ENCODE peak calls at places on chromosomes 6 and 20, in nine cellular contexts. D, L, X, B, A, N, Q, F and U are unnamed samples.

GRCh38 chr20:50546729-50547314 is 36.6 kb downstream of the PTPN1 start:
- DNase-seq in D (no peak), L (no peak), X (no peak), B (no peak), A (no peak), N (peak; percentile 32), Q (no peak), F (peak; percentile 15), U (peak; percentile 32)

GRCh38 chr6:105192707-105193465 is 13.1 kb upstream of the POPDC3 start:
- DNase-seq in D (no peak), L (no peak), X (no peak), B (no peak), A (no peak), N (no peak), Q (no peak), F (no peak), U (peak; percentile 88)

GRCh38 chr6:156582509-156582992 is 194.6 kb upstream of the ARID1B start:
- DNase-seq in D (no peak), L (no peak), X (no peak), B (no peak), A (no peak), N (peak; percentile 43), Q (no peak), F (no peak), U (no peak)

GRCh38 chr6:157538163-157538562 is 157.2 kb downstream of the ZDHHC14 start:
- DNase-seq in D (no peak), L (no peak), X (no peak), B (no peak), A (no peak), N (no peak), Q (no peak), F (no peak), U (no peak)

GRCh38 chr20:25007491-25008305 is 15.1 kb upstream of the APMAP start:
- DNase-seq in D (no peak), L (no peak), X (no peak), B (no peak), A (peak; percentile 23), N (no peak), Q (no peak), F (no peak), U (no peak)

GRCh38 chr6:12137480-12137879 is 125.4 kb downstream of the HIVEP1 start:
- DNase-seq in D (no peak), L (no peak), X (peak; percentile 44), B (peak; percentile 56), A (peak; percentile 62), N (peak; percentile 23), Q (no peak), F (no peak), U (peak; percentile 86)

GRCh38 chr20:53738039-53738944 is 144.7 kb upstream of the ZNF217 start:
- DNase-seq in D (peak; percentile 34), L (no peak), X (peak; percentile 75), B (peak; percentile 94), A (peak; percentile 29), N (peak; percentile 47), Q (peak; percentile 93), F (no peak), U (peak; percentile 96)

GRCh38 chr20:43751167-43752050 is 24.6 kb upstream of the GTSF1L start:
- DNase-seq in D (no peak), L (no peak), X (no peak), B (no peak), A (no peak), N (peak; percentile 50), Q (no peak), F (peak; percentile 52), U (peak; percentile 90)

GRCh38 chr20:41424546-41424945 is 57.9 kb upstream of the EMILIN3 start:
- DNase-seq in D (no peak), L (no peak), X (no peak), B (no peak), A (no peak), N (no peak), Q (no peak), F (no peak), U (peak; percentile 39)

GRCh38 chr6:33427585-33428218 is 7.8 kb downstream of the SYNGAP1 start:
- DNase-seq in D (peak; percentile 80), L (peak; percentile 82), X (peak; percentile 79), B (peak; percentile 55), A (no peak), N (peak; percentile 71), Q (peak; percentile 45), F (peak; percentile 60), U (peak; percentile 72)

GRCh38 chr20:24693466-24694156 is 224.2 kb downstream of the SYNDIG1 start:
- DNase-seq in D (peak; percentile 8), L (no peak), X (no peak), B (no peak), A (no peak), N (no peak), Q (no peak), F (no peak), U (no peak)

GRCh38 chr20:31837896-31838397 is 7.5 kb downstream of the FOXS1 start:
- DNase-seq in D (no peak), L (no peak), X (no peak), B (no peak), A (no peak), N (no peak), Q (peak; percentile 53), F (no peak), U (peak; percentile 78)

GRCh38 chr6:136251394-136251793 is 1.3 kb upstream of the MTFR2 start:
- DNase-seq in D (no peak), L (no peak), X (no peak), B (no peak), A (no peak), N (no peak), Q (no peak), F (no peak), U (peak; percentile 13)
- H3K4me3 ChIP-seq in D (peak overlapping the region; percentile 77), L (no peak overlapping the region), X (no peak overlapping the region), B (no peak overlapping the region), A (no peak overlapping the region), N (no peak overlapping the region), Q (no peak overlapping the region), F (peak overlapping the region; percentile 96), U (peak overlapping the region; percentile 94)

GRCh38 chr6:158810149-158811095 is 8.7 kb downstream of the EZR start:
- DNase-seq in D (no peak), L (no peak), X (no peak), B (no peak), A (no peak), N (no peak), Q (no peak), F (no peak), U (no peak)
- H3K4me3 ChIP-seq in D (no peak overlapping the region), L (no peak overlapping the region), X (no peak overlapping the region), B (no peak overlapping the region), A (no peak overlapping the region), N (no peak overlapping the region), Q (no peak overlapping the region), F (peak overlapping the region; percentile 77), U (no peak overlapping the region)

GRCh38 chr20:35732644-35732982 is 9.4 kb downstream of the RBM39 start:
- DNase-seq in D (no peak), L (no peak), X (no peak), B (no peak), A (no peak), N (no peak), Q (no peak), F (no peak), U (no peak)
- H3K4me3 ChIP-seq in D (no peak overlapping the region), L (no peak overlapping the region), X (no peak overlapping the region), B (no peak overlapping the region), A (no peak overlapping the region), N (no peak overlapping the region), Q (no peak overlapping the region), F (peak overlapping the region; percentile 56), U (no peak overlapping the region)

GRCh38 chr6:73581293-73581692 is 60.5 kb upstream of the EEF1A1 start:
- DNase-seq in D (no peak), L (no peak), X (no peak), B (no peak), A (no peak), N (no peak), Q (no peak), F (no peak), U (no peak)

GRCh38 chr6:73580247-73581149 is 59.7 kb upstream of the EEF1A1 start:
- DNase-seq in D (peak; percentile 36), L (peak; percentile 76), X (peak; percentile 47), B (peak; percentile 61), A (peak; percentile 82), N (peak; percentile 76), Q (peak; percentile 99), F (peak; percentile 36), U (peak; percentile 99)

GRCh38 chr6:73586416-73586974 is 65.7 kb upstream of the EEF1A1 start:
- DNase-seq in D (no peak), L (no peak), X (no peak), B (no peak), A (no peak), N (no peak), Q (no peak), F (no peak), U (peak; percentile 59)

GRCh38 chr6:73579851-73580246 is 59.0 kb upstream of the EEF1A1 start:
- DNase-seq in D (no peak), L (no peak), X (no peak), B (no peak), A (no peak), N (no peak), Q (peak; percentile 95), F (no peak), U (peak; percentile 92)

DNA sequence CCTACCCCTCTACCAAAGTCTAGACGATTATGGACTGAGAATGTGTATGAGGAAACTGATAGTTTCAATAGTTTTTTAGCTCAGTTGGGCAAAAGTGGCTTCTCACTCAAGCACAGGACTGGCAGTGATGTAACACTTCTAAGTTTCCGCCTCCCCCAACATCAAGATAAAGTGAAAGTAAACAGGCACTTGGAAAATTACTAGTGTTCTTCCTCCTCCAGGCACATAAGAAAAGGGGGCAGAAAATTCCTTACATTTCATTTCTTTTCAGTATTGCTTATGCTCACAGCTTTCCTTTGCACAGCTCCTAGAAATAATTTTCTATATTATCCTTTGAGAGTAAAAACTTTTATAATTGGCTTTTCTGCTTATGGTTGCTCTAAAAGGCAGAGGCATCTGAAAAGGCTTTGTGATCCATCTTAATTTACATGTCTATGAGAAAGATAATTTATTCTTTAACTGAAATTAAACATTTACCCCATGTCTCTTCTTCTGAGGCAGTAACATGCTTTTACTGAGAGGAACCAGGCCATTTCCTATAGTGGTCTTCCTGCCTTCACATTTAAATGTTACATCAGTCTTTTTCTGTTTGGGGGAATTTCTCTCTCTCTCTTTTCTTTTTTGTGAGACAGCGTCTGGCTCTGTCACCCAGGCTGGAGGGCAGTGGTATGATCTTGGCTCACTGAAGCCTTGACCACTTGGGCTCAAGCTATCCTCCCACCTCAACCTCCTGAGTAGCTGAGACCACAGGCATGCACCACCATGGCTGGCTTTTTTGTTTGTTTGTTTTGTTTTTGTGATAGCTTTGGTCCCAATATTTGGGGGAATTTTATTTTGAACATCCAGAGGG is 65.0 kb upstream of the EEF1A1 start:
- DNase-seq in D (no peak), L (no peak), X (no peak), B (peak; percentile 73), A (no peak), N (peak; percentile 47), Q (peak; percentile 87), F (peak; percentile 64), U (peak; percentile 88)
- H3K4me3 ChIP-seq in D (peak overlapping the region; percentile 19), L (peak overlapping the region; percentile 6), X (no peak overlapping the region), B (peak overlapping the region; percentile 13), A (peak overlapping the region; percentile 39), N (peak overlapping the region; percentile 36), Q (no peak overlapping the region), F (peak overlapping the region; percentile 90), U (peak overlapping the region; percentile 67)